ENCODE peak calls at places on chromosome 1, in nine cellular contexts. One of them, this sample, is unnamed.

GRCh38 chr1:13967707-13968106 is 267.7 kb downstream of the PRDM2 start:
- DNase-seq in neural progenitor cell: no peak
- DNase-seq in nucleus accumbens: no peak
- DNase-seq in lung microvascular endothelial cell: no peak
- DNase-seq in HTR-8/SVneo: no peak
- DNase-seq in AG08395: no peak
- DNase-seq in activated CD4-positive, alpha-beta T cell treated with anti-CD3 and anti-CD28 coated beads, Interleukin-2, amount 10 ng/mL, durations not matched to agents 24 days and 14 days: no peak
- DNase-seq in endodermal cell: no peak
- DNase-seq in stimulated activated CD8-positive, alpha-beta memory T cell treated with anti-CD3 and anti-CD28 coated beads, Interleukin-4, amount 100 ng/mL, for 24 hours: no peak
- DNase-seq in this sample: no peak

GRCh38 chr1:155272466-155273133 is 704 bp downstream of the CLK2 start:
- DNase-seq in endodermal cell: no peak
- DNase-seq in activated CD4-positive, alpha-beta T cell treated with anti-CD3 and anti-CD28 coated beads, Interleukin-2, amount 10 ng/mL, durations not matched to agents 24 days and 14 days: no peak
- DNase-seq in nucleus accumbens: no peak
- DNase-seq in stimulated activated CD8-positive, alpha-beta memory T cell treated with anti-CD3 and anti-CD28 coated beads, Interleukin-4, amount 100 ng/mL, for 24 hours: no peak
- DNase-seq in neural progenitor cell: no peak
- DNase-seq in HTR-8/SVneo: peak
- DNase-seq in lung microvascular endothelial cell: no peak
- DNase-seq in AG08395: peak
- DNase-seq in this sample: no peak

GRCh38 chr1:90044346-90044745 is 49.4 kb downstream of the ZNF326 start:
- DNase-seq in AG08395: no peak
- DNase-seq in neural progenitor cell: no peak
- DNase-seq in lung microvascular endothelial cell: no peak
- DNase-seq in nucleus accumbens: no peak
- DNase-seq in HTR-8/SVneo: no peak
- DNase-seq in stimulated activated CD8-positive, alpha-beta memory T cell treated with anti-CD3 and anti-CD28 coated beads, Interleukin-4, amount 100 ng/mL, for 24 hours: no peak
- DNase-seq in activated CD4-positive, alpha-beta T cell treated with anti-CD3 and anti-CD28 coated beads, Interleukin-2, amount 10 ng/mL, durations not matched to agents 24 days and 14 days: no peak
- DNase-seq in endodermal cell: no peak
- DNase-seq in this sample: no peak

GRCh38 chr1:210294991-210295773 is 33.5 kb upstream of the HHAT start:
- DNase-seq in endodermal cell: peak
- DNase-seq in lung microvascular endothelial cell: no peak
- DNase-seq in activated CD4-positive, alpha-beta T cell treated with anti-CD3 and anti-CD28 coated beads, Interleukin-2, amount 10 ng/mL, durations not matched to agents 24 days and 14 days: no peak
- DNase-seq in nucleus accumbens: no peak
- DNase-seq in stimulated activated CD8-positive, alpha-beta memory T cell treated with anti-CD3 and anti-CD28 coated beads, Interleukin-4, amount 100 ng/mL, for 24 hours: no peak
- DNase-seq in HTR-8/SVneo: no peak
- DNase-seq in neural progenitor cell: peak
- DNase-seq in AG08395: peak
- DNase-seq in this sample: no peak

GRCh38 chr1:15678578-15678977 is 5.5 kb upstream of the PLEKHM2 start:
- DNase-seq in stimulated activated CD8-positive, alpha-beta memory T cell treated with anti-CD3 and anti-CD28 coated beads, Interleukin-4, amount 100 ng/mL, for 24 hours: no peak
- DNase-seq in nucleus accumbens: no peak
- DNase-seq in endodermal cell: peak
- DNase-seq in neural progenitor cell: no peak
- DNase-seq in HTR-8/SVneo: no peak
- DNase-seq in activated CD4-positive, alpha-beta T cell treated with anti-CD3 and anti-CD28 coated beads, Interleukin-2, amount 10 ng/mL, durations not matched to agents 24 days and 14 days: no peak
- DNase-seq in lung microvascular endothelial cell: no peak
- DNase-seq in AG08395: peak
- DNase-seq in this sample: no peak

GRCh38 chr1:227318003-227318851 is at the start of gene CDC42BPA:
- DNase-seq in endodermal cell: peak
- DNase-seq in nucleus accumbens: peak
- DNase-seq in lung microvascular endothelial cell: peak
- DNase-seq in activated CD4-positive, alpha-beta T cell treated with anti-CD3 and anti-CD28 coated beads, Interleukin-2, amount 10 ng/mL, durations not matched to agents 24 days and 14 days: peak
- DNase-seq in stimulated activated CD8-positive, alpha-beta memory T cell treated with anti-CD3 and anti-CD28 coated beads, Interleukin-4, amount 100 ng/mL, for 24 hours: peak
- DNase-seq in HTR-8/SVneo: peak
- DNase-seq in neural progenitor cell: peak
- DNase-seq in AG08395: peak
- DNase-seq in this sample: peak

GRCh38 chr1:160522622-160523345 is at the start of gene SLAMF6:
- DNase-seq in nucleus accumbens: no peak
- DNase-seq in endodermal cell: no peak
- DNase-seq in lung microvascular endothelial cell: no peak
- DNase-seq in AG08395: no peak
- DNase-seq in HTR-8/SVneo: no peak
- DNase-seq in activated CD4-positive, alpha-beta T cell treated with anti-CD3 and anti-CD28 coated beads, Interleukin-2, amount 10 ng/mL, durations not matched to agents 24 days and 14 days: peak
- DNase-seq in neural progenitor cell: no peak
- DNase-seq in stimulated activated CD8-positive, alpha-beta memory T cell treated with anti-CD3 and anti-CD28 coated beads, Interleukin-4, amount 100 ng/mL, for 24 hours: no peak
- DNase-seq in this sample: no peak

GRCh38 chr1:175877939-175878730 is 134.7 kb upstream of the TNR start:
- DNase-seq in lung microvascular endothelial cell: no peak
- DNase-seq in neural progenitor cell: no peak
- DNase-seq in stimulated activated CD8-positive, alpha-beta memory T cell treated with anti-CD3 and anti-CD28 coated beads, Interleukin-4, amount 100 ng/mL, for 24 hours: no peak
- DNase-seq in activated CD4-positive, alpha-beta T cell treated with anti-CD3 and anti-CD28 coated beads, Interleukin-2, amount 10 ng/mL, durations not matched to agents 24 days and 14 days: no peak
- DNase-seq in HTR-8/SVneo: no peak
- DNase-seq in nucleus accumbens: peak
- DNase-seq in endodermal cell: no peak
- DNase-seq in AG08395: no peak
- DNase-seq in this sample: no peak

GRCh38 chr1:26517766-26518049 is 11.9 kb upstream of the RPS6KA1 start:
- DNase-seq in HTR-8/SVneo: no peak
- DNase-seq in AG08395: no peak
- DNase-seq in stimulated activated CD8-positive, alpha-beta memory T cell treated with anti-CD3 and anti-CD28 coated beads, Interleukin-4, amount 100 ng/mL, for 24 hours: no peak
- DNase-seq in lung microvascular endothelial cell: no peak
- DNase-seq in nucleus accumbens: no peak
- DNase-seq in activated CD4-positive, alpha-beta T cell treated with anti-CD3 and anti-CD28 coated beads, Interleukin-2, amount 10 ng/mL, durations not matched to agents 24 days and 14 days: no peak
- DNase-seq in neural progenitor cell: no peak
- DNase-seq in endodermal cell: no peak
- DNase-seq in this sample: no peak

GRCh38 chr1:27614048-27614624 is 10.2 kb upstream of the AHDC1 start:
- DNase-seq in lung microvascular endothelial cell: peak
- DNase-seq in HTR-8/SVneo: no peak
- DNase-seq in endodermal cell: no peak
- DNase-seq in neural progenitor cell: no peak
- DNase-seq in stimulated activated CD8-positive, alpha-beta memory T cell treated with anti-CD3 and anti-CD28 coated beads, Interleukin-4, amount 100 ng/mL, for 24 hours: no peak
- DNase-seq in activated CD4-positive, alpha-beta T cell treated with anti-CD3 and anti-CD28 coated beads, Interleukin-2, amount 10 ng/mL, durations not matched to agents 24 days and 14 days: no peak
- DNase-seq in AG08395: no peak
- DNase-seq in nucleus accumbens: no peak
- DNase-seq in this sample: no peak

GRCh38 chr1:22229374-22229773 is 86.5 kb upstream of the WNT4 start:
- DNase-seq in AG08395: no peak
- DNase-seq in nucleus accumbens: no peak
- DNase-seq in stimulated activated CD8-positive, alpha-beta memory T cell treated with anti-CD3 and anti-CD28 coated beads, Interleukin-4, amount 100 ng/mL, for 24 hours: no peak
- DNase-seq in lung microvascular endothelial cell: no peak
- DNase-seq in neural progenitor cell: no peak
- DNase-seq in endodermal cell: no peak
- DNase-seq in HTR-8/SVneo: peak
- DNase-seq in activated CD4-positive, alpha-beta T cell treated with anti-CD3 and anti-CD28 coated beads, Interleukin-2, amount 10 ng/mL, durations not matched to agents 24 days and 14 days: no peak
- DNase-seq in this sample: no peak

GRCh38 chr1:150564051-150564991 is 15.1 kb downstream of the MCL1 start:
- DNase-seq in HTR-8/SVneo: no peak
- DNase-seq in lung microvascular endothelial cell: peak
- DNase-seq in stimulated activated CD8-positive, alpha-beta memory T cell treated with anti-CD3 and anti-CD28 coated beads, Interleukin-4, amount 100 ng/mL, for 24 hours: no peak
- DNase-seq in activated CD4-positive, alpha-beta T cell treated with anti-CD3 and anti-CD28 coated beads, Interleukin-2, amount 10 ng/mL, durations not matched to agents 24 days and 14 days: peak
- DNase-seq in neural progenitor cell: no peak
- DNase-seq in nucleus accumbens: no peak
- DNase-seq in endodermal cell: peak
- DNase-seq in AG08395: no peak
- DNase-seq in this sample: no peak

GRCh38 chr1:20719871-20720620 is 2.2 kb upstream of the KIF17 start:
- DNase-seq in neural progenitor cell: no peak
- DNase-seq in stimulated activated CD8-positive, alpha-beta memory T cell treated with anti-CD3 and anti-CD28 coated beads, Interleukin-4, amount 100 ng/mL, for 24 hours: no peak
- DNase-seq in AG08395: no peak
- DNase-seq in nucleus accumbens: no peak
- DNase-seq in activated CD4-positive, alpha-beta T cell treated with anti-CD3 and anti-CD28 coated beads, Interleukin-2, amount 10 ng/mL, durations not matched to agents 24 days and 14 days: no peak
- DNase-seq in lung microvascular endothelial cell: no peak
- DNase-seq in endodermal cell: peak
- DNase-seq in HTR-8/SVneo: no peak
- DNase-seq in this sample: no peak

GRCh38 chr1:229139320-229139719 is 131.6 kb upstream of the RAB4A start:
- DNase-seq in HTR-8/SVneo: no peak
- DNase-seq in activated CD4-positive, alpha-beta T cell treated with anti-CD3 and anti-CD28 coated beads, Interleukin-2, amount 10 ng/mL, durations not matched to agents 24 days and 14 days: peak
- DNase-seq in neural progenitor cell: no peak
- DNase-seq in nucleus accumbens: no peak
- DNase-seq in lung microvascular endothelial cell: no peak
- DNase-seq in AG08395: no peak
- DNase-seq in stimulated activated CD8-positive, alpha-beta memory T cell treated with anti-CD3 and anti-CD28 coated beads, Interleukin-4, amount 100 ng/mL, for 24 hours: no peak
- DNase-seq in endodermal cell: no peak
- DNase-seq in this sample: no peak

This sample was measured in caudate nucleus.